ENCODE peak calls at places on chromosomes 11 and 22, in eight cellular contexts. T is stimulated activated CD8-positive, alpha-beta memory T cell treated with anti-CD3 and anti-CD28 coated beads, Interleukin-2, amount 100 ng/mL, for 48 hours; Z is kidney epithelial cell; I is mesenchymal stem cell; O is psoas muscle; S is caudate nucleus; A is type B pancreatic cell; V is GM20000. H is an unnamed sample.

GRCh38 chr11:67416416-67417335 is 1.2 kb downstream of the CARNS1 start:
- DNase-seq in T (no peak), Z (no peak), I (no peak), O (no peak), S (no peak), A (no peak), V (no peak), H (no peak)

GRCh38 chr11:1387521-1387920 is 2.2 kb upstream of the BRSK2 start:
- DNase-seq in T (no peak), Z (no peak), I (no peak), O (peak; percentile 52), S (no peak), A (no peak), V (no peak), H (no peak)

GRCh38 chr11:74023291-74023690 is 14.4 kb upstream of the UCP3 start:
- DNase-seq in T (no peak), Z (no peak), I (no peak), O (no peak), S (no peak), A (no peak), V (no peak), H (no peak)

GRCh38 chr22:49673048-49673447 is 154.6 kb downstream of the BRD1 start:
- DNase-seq in T (no peak), Z (no peak), I (no peak), O (no peak), S (no peak), A (peak; percentile 45), V (no peak), H (no peak)

GRCh38 chr11:64580387-64580786 is 10.6 kb upstream of the SLC22A12 start:
- DNase-seq in T (no peak), Z (no peak), I (no peak), O (peak; percentile 15), S (no peak), A (no peak), V (no peak), H (no peak)

GRCh38 chr11:73383249-73384126 is 7.3 kb downstream of the RELT start:
- DNase-seq in T (no peak), Z (no peak), I (peak; percentile 52), O (no peak), S (no peak), A (no peak), V (no peak), H (no peak)

GRCh38 chr22:48890693-48891554 is 936.7 kb downstream of the BRD1 start:
- DNase-seq in T (no peak), Z (no peak), I (no peak), O (no peak), S (no peak), A (peak; percentile 31), V (no peak), H (no peak)

GRCh38 chr22:45248832-45249561 is 8.3 kb upstream of the KIAA0930 start:
- DNase-seq in T (no peak), Z (no peak), I (no peak), O (no peak), S (no peak), A (no peak), V (peak; percentile 76), H (no peak)

GRCh38 chr22:50215297-50216049 is 14.7 kb downstream of the SELENOO start:
- DNase-seq in T (no peak), Z (no peak), I (no peak), O (peak; percentile 56), S (no peak), A (no peak), V (no peak), H (no peak)

GRCh38 chr11:10432493-10432892 is 22.6 kb upstream of the AMPD3 start:
- DNase-seq in T (no peak), Z (no peak), I (no peak), O (no peak), S (no peak), A (no peak), V (no peak), H (no peak)

GRCh38 chr11:20501252-20501651 is 98.2 kb upstream of the SLC6A5 start:
- DNase-seq in T (no peak), Z (no peak), I (no peak), O (no peak), S (no peak), A (no peak), V (no peak), H (no peak)

GRCh38 chr11:68146010-68146540 is 24.9 kb upstream of the CHKA start:
- DNase-seq in T (no peak), Z (no peak), I (no peak), O (peak; percentile 82), S (no peak), A (no peak), V (no peak), H (no peak)

GRCh38 chr22:27959335-27960090 is 40.5 kb upstream of the PITPNB start:
- DNase-seq in T (no peak), Z (no peak), I (no peak), O (no peak), S (no peak), A (no peak), V (no peak), H (no peak)